ENCODE peak calls at places on chromosome 4, in four cellular contexts. One of them, this sample, is unnamed.
A peak's percentile ranks its signal among the peaks of the same experiment; 100 is the strongest.

GRCh38 chr4:82680834-82681233 is 117.8 kb downstream of the SCD5 start:
- DNase-seq in stimulated activated CD4-positive, alpha-beta T cell treated with anti-CD3 and anti-CD28 coated beads, Interleukin-4, amount 100 ng/mL, for 48 hours: no peak
- DNase-seq in anterior cingulate cortex: no peak
- DNase-seq in mammary epithelial cell: no peak
- DNase-seq in this sample: no peak

GRCh38 chr4:2299794-2300193 is 37.9 kb upstream of the MXD4 start:
- DNase-seq in stimulated activated CD4-positive, alpha-beta T cell treated with anti-CD3 and anti-CD28 coated beads, Interleukin-4, amount 100 ng/mL, for 48 hours: no peak
- DNase-seq in anterior cingulate cortex: no peak
- DNase-seq in mammary epithelial cell: no peak
- DNase-seq in this sample: no peak

GRCh38 chr4:105765690-105766407 is 57.3 kb downstream of the GSTCD start:
- DNase-seq in stimulated activated CD4-positive, alpha-beta T cell treated with anti-CD3 and anti-CD28 coated beads, Interleukin-4, amount 100 ng/mL, for 48 hours: no peak
- DNase-seq in anterior cingulate cortex: no peak
- DNase-seq in mammary epithelial cell: peak; percentile 92
- DNase-seq in this sample: no peak

GRCh38 chr4:581181-581580 is 5.1 kb upstream of the TMEM271 start:
- DNase-seq in stimulated activated CD4-positive, alpha-beta T cell treated with anti-CD3 and anti-CD28 coated beads, Interleukin-4, amount 100 ng/mL, for 48 hours: no peak
- DNase-seq in anterior cingulate cortex: no peak
- DNase-seq in mammary epithelial cell: no peak
- DNase-seq in this sample: no peak

GRCh38 chr4:121594796-121595526 is 101.8 kb downstream of the ANXA5 start:
- DNase-seq in stimulated activated CD4-positive, alpha-beta T cell treated with anti-CD3 and anti-CD28 coated beads, Interleukin-4, amount 100 ng/mL, for 48 hours: no peak
- DNase-seq in anterior cingulate cortex: no peak
- DNase-seq in mammary epithelial cell: peak; percentile 35
- DNase-seq in this sample: no peak

GRCh38 chr4:2266821-2267220 is 4.9 kb upstream of the MXD4 start:
- DNase-seq in stimulated activated CD4-positive, alpha-beta T cell treated with anti-CD3 and anti-CD28 coated beads, Interleukin-4, amount 100 ng/mL, for 48 hours: no peak
- DNase-seq in anterior cingulate cortex: no peak
- DNase-seq in mammary epithelial cell: no peak
- DNase-seq in this sample: no peak

GRCh38 chr4:150206981-150207380 is 128.7 kb downstream of the DCLK2 start:
- DNase-seq in stimulated activated CD4-positive, alpha-beta T cell treated with anti-CD3 and anti-CD28 coated beads, Interleukin-4, amount 100 ng/mL, for 48 hours: no peak
- DNase-seq in anterior cingulate cortex: no peak
- DNase-seq in mammary epithelial cell: no peak
- DNase-seq in this sample: no peak

GRCh38 chr4:175536852-175537453 is 275.1 kb downstream of the GPM6A start:
- DNase-seq in stimulated activated CD4-positive, alpha-beta T cell treated with anti-CD3 and anti-CD28 coated beads, Interleukin-4, amount 100 ng/mL, for 48 hours: no peak
- DNase-seq in anterior cingulate cortex: no peak
- DNase-seq in mammary epithelial cell: peak; percentile 54
- DNase-seq in this sample: no peak

GRCh38 chr4:87092389-87093141 is 127.9 kb downstream of the KLHL8 start:
- DNase-seq in stimulated activated CD4-positive, alpha-beta T cell treated with anti-CD3 and anti-CD28 coated beads, Interleukin-4, amount 100 ng/mL, for 48 hours: no peak
- DNase-seq in anterior cingulate cortex: no peak
- DNase-seq in mammary epithelial cell: peak; percentile 98
- DNase-seq in this sample: no peak

GRCh38 chr4:109248322-109248895 is 54.0 kb downstream of the COL25A1 start:
- DNase-seq in stimulated activated CD4-positive, alpha-beta T cell treated with anti-CD3 and anti-CD28 coated beads, Interleukin-4, amount 100 ng/mL, for 48 hours: no peak
- DNase-seq in anterior cingulate cortex: no peak
- DNase-seq in mammary epithelial cell: no peak
- DNase-seq in this sample: no peak

This sample was measured in hippocampal formation.